ENCODE peak calls at places on chromosomes 1 and 21, in nine cellular contexts. E, T, I, L, V, W, U, Q and B are unnamed samples.

GRCh38 chr1:203331224-203331623 is 19.7 kb downstream of the FMOD start:
- DNase-seq in W (no peak), L (no peak), I (no peak), E (no peak), T (no peak), V (no peak), Q (no peak), U (peak), B (no peak)

GRCh38 chr1:22805672-22806038 is 95.0 kb downstream of the EPHB2 start:
- DNase-seq in V (no peak), L (no peak), Q (no peak), U (no peak), T (peak), I (no peak), W (no peak), E (no peak), B (no peak)

GRCh38 chr1:115240321-115240720 is 97.7 kb downstream of the NGF start:
- DNase-seq in T (no peak), U (no peak), L (no peak), W (no peak), V (no peak), I (no peak), E (no peak), Q (peak), B (no peak)

GRCh38 chr1:153532161-153532560 is 3.6 kb downstream of the S100A6 start:
- DNase-seq in V (no peak), I (no peak), U (no peak), E (no peak), L (no peak), Q (no peak), W (no peak), T (no peak), B (no peak)

GRCh38 chr1:242524571-242525359 is at the start of gene PLD5:
- DNase-seq in L (no peak), E (peak), T (peak), U (peak), Q (no peak), I (no peak), W (peak), V (peak), B (no peak)

GRCh38 chr21:29718081-29718815 is 221.5 kb downstream of the GRIK1 start:
- DNase-seq in E (no peak), L (no peak), Q (peak), V (no peak), T (no peak), W (no peak), U (peak), I (no peak), B (no peak)

GRCh38 chr1:98323396-98323795 is 338.1 kb upstream of the SNX7 start:
- DNase-seq in I (no peak), V (no peak), E (no peak), L (no peak), U (peak), T (no peak), Q (peak), W (no peak), B (peak)

GRCh38 chr1:220943319-220943718 is 64.1 kb downstream of the HLX start:
- DNase-seq in I (no peak), W (no peak), V (no peak), T (no peak), U (no peak), L (no peak), Q (no peak), E (no peak), B (no peak)

GRCh38 chr1:236280438-236281285 is 1.1 kb downstream of the ERO1B start:
- DNase-seq in Q (no peak), I (peak), E (peak), W (peak), V (no peak), U (no peak), T (peak), L (no peak), B (no peak)